ENCODE peak calls at places on chromosomes 12 and 14, in nine cellular contexts. N is stimulated activated CD4-positive, alpha-beta T cell treated with anti-CD3 and anti-CD28 coated beads, Interleukin-1b, Interleukin-23, amount 100 ng/mL, for 1 hour; J is dermis blood vessel endothelial cell; M is activated T-cell treated with anti-CD3 and anti-CD28 coated beads for 1 hour; B is NCI-H345; Y is activated CD4-positive, alpha-beta T cell treated with anti-CD3 and anti-CD28 coated beads, Interleukin-2, amount 10 ng/mL, durations not matched to agents 7 days and 5 days; H is HS-5; P is activated effector memory CD4-positive, alpha-beta T cell treated with anti-CD3 and anti-CD28 coated beads, Interleukin-2, amount 50 U/mL, for 16 hours; U is epithelial cell of prostate. X is an unnamed sample.

GRCh38 chr14:55938249-55938791 is 179.9 kb upstream of the PELI2 start:
- DNase-seq in N (no peak), J (no peak), M (no peak), B (peak), Y (no peak), H (peak), P (no peak), U (peak), X (peak)

GRCh38 chr12:106724934-106725333 is 49.5 kb upstream of the RIC8B start:
- DNase-seq in N (no peak), J (no peak), M (no peak), B (no peak), Y (no peak), H (no peak), P (no peak), U (no peak), X (no peak)

GRCh38 chr12:6369916-6370575 is 5.3 kb downstream of the SCNN1A start:
- DNase-seq in N (no peak), J (no peak), M (no peak), B (no peak), Y (no peak), H (no peak), P (no peak), U (no peak), X (no peak)

GRCh38 chr12:83042441-83043215 is 355.9 kb downstream of the TMTC2 start:
- DNase-seq in N (no peak), J (no peak), M (no peak), B (no peak), Y (no peak), H (no peak), P (no peak), U (no peak), X (no peak)

GRCh38 chr12:12723681-12724420 is 6.7 kb downstream of the CDKN1B start:
- DNase-seq in N (no peak), J (peak), M (peak), B (peak), Y (peak), H (no peak), P (peak), U (no peak), X (no peak)

GRCh38 chr14:103927566-103927965 is 690 bp upstream of the TDRD9 start:
- DNase-seq in N (no peak), J (no peak), M (no peak), B (no peak), Y (no peak), H (no peak), P (no peak), U (no peak), X (no peak)

GRCh38 chr14:52446355-52446754 is 106.0 kb downstream of the TXNDC16 start:
- DNase-seq in N (no peak), J (no peak), M (no peak), B (peak), Y (no peak), H (no peak), P (no peak), U (no peak), X (no peak)

GRCh38 chr12:59030415-59030814 is 110.1 kb upstream of the LRIG3 start:
- DNase-seq in N (no peak), J (no peak), M (no peak), B (no peak), Y (no peak), H (no peak), P (no peak), U (no peak), X (no peak)

GRCh38 chr14:30621354-30621953 is 665 bp upstream of the SCFD1 start:
- DNase-seq in N (no peak), J (peak), M (no peak), B (peak), Y (peak), H (no peak), P (no peak), U (no peak), X (no peak)